ENCODE peak calls at places on chromosomes 16 and 17, in four cellular contexts. R is endothelial cell, Z is A172, H is sigmoid colon. B is an unnamed sample.

GRCh38 chr17:29949708-29950107 is 8.3 kb downstream of the EFCAB5 start:
- DNase-seq in R (no peak), Z (no peak), H (no peak), B (no peak)

GRCh38 chr16:6153901-6154300 is 1056.3 kb upstream of the EEF2KMT start:
- DNase-seq in R (no peak), Z (peak; percentile 21), H (no peak), B (no peak)

GRCh38 chr17:67253379-67253778 is 8.4 kb upstream of the HELZ start:
- DNase-seq in R (no peak), Z (no peak), H (no peak), B (no peak)

GRCh38 chr16:20380782-20381181 is 23.8 kb downstream of the PDILT start:
- DNase-seq in R (no peak), Z (no peak), H (no peak), B (no peak)

GRCh38 chr16:47358816-47359215 is 102.0 kb downstream of the ITFG1 start:
- DNase-seq in R (no peak), Z (peak; percentile 84), H (no peak), B (no peak)

GRCh38 chr16:58197314-58198012 is 443 bp downstream of the CSNK2A2 start:
- DNase-seq in R (peak; percentile 15), Z (no peak), H (no peak), B (peak; percentile 64)

GRCh38 chr16:10172848-10173655 is 9.2 kb downstream of the GRIN2A start:
- DNase-seq in R (no peak), Z (peak; percentile 37), H (no peak), B (no peak)

GRCh38 chr17:40075216-40076100 is 12.7 kb downstream of the THRA start:
- DNase-seq in R (peak; percentile 73), Z (no peak), H (peak; percentile 95), B (peak; percentile 85)

GRCh38 chr16:82192665-82193064 is 22.6 kb upstream of the MPHOSPH6 start:
- DNase-seq in R (no peak), Z (peak; percentile 65), H (no peak), B (no peak)

GRCh38 chr16:62939687-62940086 is 903.4 kb upstream of the CDH8 start:
- DNase-seq in R (no peak), Z (no peak), H (no peak), B (no peak)

GRCh38 chr17:8020251-8020650 is 17.8 kb downstream of the GUCY2D start:
- DNase-seq in R (no peak), Z (no peak), H (peak; percentile 48), B (no peak)

GRCh38 chr17:63850401-63850800 is 7.9 kb upstream of the SMARCD2 start:
- DNase-seq in R (no peak), Z (no peak), H (peak; percentile 56), B (no peak)

GRCh38 chr17:29162909-29163341 is 17.3 kb downstream of the MYO18A start:
- DNase-seq in R (no peak), Z (peak; percentile 40), H (no peak), B (peak; percentile 87)

GRCh38 chr17:27209316-27209715 is 84.6 kb upstream of the WSB1 start:
- DNase-seq in R (no peak), Z (no peak), H (no peak), B (no peak)

GRCh38 chr16:19479302-19479721 is 42.6 kb downstream of the GDE1 start:
- DNase-seq in R (no peak), Z (no peak), H (no peak), B (no peak)

GRCh38 chr16:71421911-71422310 is 19.9 kb downstream of the TLE7 start:
- DNase-seq in R (peak; percentile 44), Z (peak; percentile 40), H (peak; percentile 24), B (peak; percentile 64)

GRCh38 chr16:65523258-65523950 is 401.5 kb upstream of the CDH11 start:
- DNase-seq in R (no peak), Z (no peak), H (no peak), B (no peak)

B was measured in D341Med.